ENCODE peak calls at places on chromosomes 5 and 9, in four cellular contexts. T, X, K and O are unnamed samples.

GRCh38 chr9:27784999-27785713 is 211.9 kb upstream of the C9orf72 start:
- DNase-seq in K (peak; percentile 8), T (no peak), X (no peak), O (no peak)

GRCh38 chr5:151141535-151141934 is 16.0 kb downstream of the ANXA6 start:
- DNase-seq in X (peak; percentile 81), K (no peak), T (peak; percentile 82), O (peak; percentile 28)

GRCh38 chr9:89806371-89807100 is 201.7 kb downstream of the GADD45G start:
- DNase-seq in T (no peak), X (no peak), K (peak; percentile 36), O (no peak)

GRCh38 chr5:135326296-135327240 is 72.5 kb downstream of the MACROH2A1 start:
- DNase-seq in K (no peak), X (peak; percentile 70), T (no peak), O (no peak)

GRCh38 chr9:121197135-121197534 is 4.5 kb downstream of the RAB14 start:
- DNase-seq in X (no peak), K (no peak), T (no peak), O (no peak)

GRCh38 chr9:76101945-76102344 is 211.5 kb downstream of the PCSK5 start:
- DNase-seq in X (no peak), T (no peak), K (no peak), O (no peak)

GRCh38 chr5:172361566-172362238 is 78.1 kb upstream of the UBTD2 start:
- DNase-seq in K (peak; percentile 95), T (no peak), X (no peak), O (no peak)

GRCh38 chr5:58458851-58459275 is 1.0 kb downstream of the PLK2 start:
- DNase-seq in T (no peak), K (no peak), X (no peak), O (no peak)

GRCh38 chr5:1162729-1163128 is 38.7 kb upstream of the SLC6A19 start:
- DNase-seq in T (no peak), K (no peak), X (no peak), O (no peak)

GRCh38 chr9:34592895-34593601 is 3.5 kb upstream of the CNTFR start:
- DNase-seq in K (no peak), T (no peak), X (peak; percentile 93), O (no peak)

GRCh38 chr5:1298067-1298551 is 3.2 kb upstream of the TERT start:
- DNase-seq in K (no peak), T (no peak), X (no peak), O (peak; percentile 6)